ENCODE peak calls at places on chromosome 16, in nine cellular contexts. W is AG10803; M is aorta; K is effector memory CD4-positive, alpha-beta T cell; H is adrenal gland; O is cardiac fibroblast; Q is mucosa of descending colon; T is upper lobe of right lung; R is hepatocyte. C is an unnamed sample.

GRCh38 chr16:84608281-84608680 is 9.6 kb downstream of the COTL1 start:
- DNase-seq in W (no peak), M (no peak), K (peak), H (no peak), O (no peak), Q (no peak), T (no peak), R (no peak), C (no peak)

GRCh38 chr16:57278494-57278893 is 6.0 kb downstream of the PLLP start:
- DNase-seq in W (no peak), M (no peak), K (no peak), H (no peak), O (no peak), Q (no peak), T (no peak), R (no peak), C (peak)

GRCh38 chr16:49928176-49928892 is 72.4 kb upstream of the ZNF423 start:
- DNase-seq in W (no peak), M (no peak), K (no peak), H (no peak), O (no peak), Q (no peak), T (peak), R (no peak), C (no peak)

GRCh38 chr16:68520649-68521086 is 18.4 kb upstream of the ZFP90 start:
- DNase-seq in W (peak), M (peak), K (peak), H (peak), O (peak), Q (peak), T (peak), R (peak), C (peak)

GRCh38 chr16:56849690-56850680 is 15.0 kb upstream of the SLC12A3 start:
- DNase-seq in W (peak), M (no peak), K (no peak), H (no peak), O (no peak), Q (no peak), T (peak), R (no peak), C (no peak)

GRCh38 chr16:57976331-57976796 is 5.4 kb upstream of the CNGB1 start:
- DNase-seq in W (peak), M (peak), K (no peak), H (no peak), O (no peak), Q (no peak), T (no peak), R (no peak), C (no peak)

GRCh38 chr16:1428511-1428910 is 2.4 kb upstream of the PERCC1 start:
- DNase-seq in W (no peak), M (no peak), K (no peak), H (no peak), O (peak), Q (peak), T (peak), R (no peak), C (no peak)

GRCh38 chr16:648071-648785 is 937 bp upstream of the WDR90 start:
- DNase-seq in W (peak), M (no peak), K (no peak), H (no peak), O (peak), Q (peak), T (peak), R (peak), C (no peak)

GRCh38 chr16:85396879-85397871 is 215.9 kb upstream of the GSE1 start:
- DNase-seq in W (no peak), M (peak), K (no peak), H (peak), O (no peak), Q (peak), T (peak), R (peak), C (no peak)

GRCh38 chr16:68997564-68997963 is 107.9 kb upstream of the HAS3 start:
- DNase-seq in W (no peak), M (no peak), K (no peak), H (no peak), O (no peak), Q (no peak), T (no peak), R (no peak), C (no peak)

GRCh38 chr16:10386517-10387377 is 886 bp downstream of the ATF7IP2 start:
- DNase-seq in W (no peak), M (no peak), K (no peak), H (no peak), O (peak), Q (no peak), T (no peak), R (peak), C (no peak)

GRCh38 chr16:2498531-2499253 is 15.1 kb upstream of the ATP6V0C start:
- DNase-seq in W (no peak), M (no peak), K (no peak), H (no peak), O (no peak), Q (no peak), T (peak), R (no peak), C (no peak)

GRCh38 chr16:31141489-31142108 is 6.1 kb upstream of the PRSS8 start:
- DNase-seq in W (no peak), M (peak), K (no peak), H (peak), O (no peak), Q (peak), T (peak), R (peak), C (no peak)

GRCh38 chr16:57651344-57652333 is 16.5 kb upstream of the ADGRG3 start:
- DNase-seq in W (no peak), M (no peak), K (no peak), H (no peak), O (no peak), Q (no peak), T (no peak), R (no peak), C (no peak)

GRCh38 chr16:73396556-73396955 is 348.6 kb upstream of the ZFHX3 start:
- DNase-seq in W (no peak), M (no peak), K (no peak), H (no peak), O (no peak), Q (no peak), T (no peak), R (no peak), C (peak)

GRCh38 chr16:49466881-49467280 is 93.3 kb downstream of the C16orf78 start:
- DNase-seq in W (no peak), M (no peak), K (no peak), H (no peak), O (no peak), Q (no peak), T (no peak), R (no peak), C (peak)

GRCh38 chr16:75377971-75378386 is 55.3 kb downstream of the CFDP1 start:
- DNase-seq in W (peak), M (no peak), K (no peak), H (no peak), O (peak), Q (no peak), T (no peak), R (peak), C (no peak)

GRCh38 chr16:78444-79145 is 570 bp downstream of the MPG start:
- DNase-seq in W (peak), M (no peak), K (no peak), H (peak), O (peak), Q (no peak), T (no peak), R (peak), C (no peak)

GRCh38 chr16:71726491-71727319 is 2.2 kb upstream of the PHLPP2 start:
- DNase-seq in W (peak), M (no peak), K (no peak), H (no peak), O (no peak), Q (peak), T (no peak), R (no peak), C (no peak)

GRCh38 chr16:15973460-15973859 is 24.0 kb downstream of the ABCC1 start:
- DNase-seq in W (no peak), M (no peak), K (no peak), H (peak), O (no peak), Q (no peak), T (no peak), R (no peak), C (no peak)

GRCh38 chr16:66293207-66293735 is 73.2 kb upstream of the CDH5 start:
- DNase-seq in W (no peak), M (no peak), K (no peak), H (no peak), O (no peak), Q (no peak), T (no peak), R (no peak), C (peak)

GRCh38 chr16:17591655-17592405 is 121.1 kb upstream of the XYLT1 start:
- DNase-seq in W (no peak), M (no peak), K (peak), H (no peak), O (no peak), Q (peak), T (no peak), R (no peak), C (no peak)

GRCh38 chr16:14329727-14330363 is 258.7 kb downstream of the MRTFB start:
- DNase-seq in W (no peak), M (no peak), K (no peak), H (no peak), O (no peak), Q (no peak), T (no peak), R (no peak), C (no peak)

GRCh38 chr16:57539072-57539796 is 2.9 kb upstream of the CCDC102A start:
- DNase-seq in W (no peak), M (no peak), K (no peak), H (peak), O (peak), Q (no peak), T (no peak), R (no peak), C (peak)

GRCh38 chr16:77422196-77422784 is 12.5 kb downstream of the ADAMTS18 start:
- DNase-seq in W (no peak), M (no peak), K (no peak), H (no peak), O (no peak), Q (no peak), T (no peak), R (no peak), C (no peak)

GRCh38 chr16:82700541-82701240 is 73.9 kb downstream of the CDH13 start:
- DNase-seq in W (peak), M (no peak), K (no peak), H (no peak), O (peak), Q (no peak), T (no peak), R (no peak), C (no peak)

GRCh38 chr16:35525979-35526590 is 2066.7 kb downstream of the TP53TG3F start:
- DNase-seq in W (no peak), M (no peak), K (no peak), H (no peak), O (no peak), Q (no peak), T (no peak), R (no peak), C (no peak)

GRCh38 chr16:66399930-66400329 is 27.2 kb upstream of the BEAN1 start:
- DNase-seq in W (no peak), M (no peak), K (no peak), H (no peak), O (peak), Q (no peak), T (no peak), R (no peak), C (no peak)

GRCh38 chr16:75002474-75002873 is 3.6 kb downstream of the ZNRF1 start:
- DNase-seq in W (no peak), M (no peak), K (no peak), H (no peak), O (no peak), Q (no peak), T (no peak), R (no peak), C (no peak)

GRCh38 chr16:12964466-12964865 is 63.1 kb downstream of the SHISA9 start:
- DNase-seq in W (peak), M (no peak), K (no peak), H (no peak), O (no peak), Q (no peak), T (no peak), R (no peak), C (no peak)

GRCh38 chr16:22397459-22397858 is 23.0 kb upstream of the CDR2 start:
- DNase-seq in W (peak), M (no peak), K (no peak), H (no peak), O (peak), Q (no peak), T (no peak), R (peak), C (no peak)

GRCh38 chr16:53865492-53865863 is 161.5 kb downstream of the FTO start:
- DNase-seq in W (peak), M (no peak), K (no peak), H (no peak), O (peak), Q (no peak), T (no peak), R (no peak), C (no peak)

GRCh38 chr16:71230122-71230845 is at the start of gene HYDIN:
- DNase-seq in W (peak), M (peak), K (no peak), H (peak), O (peak), Q (peak), T (peak), R (peak), C (no peak)

GRCh38 chr16:83717308-83717707 is 90.5 kb upstream of the HSBP1 start:
- DNase-seq in W (no peak), M (no peak), K (no peak), H (no peak), O (no peak), Q (no peak), T (no peak), R (no peak), C (no peak)

GRCh38 chr16:88974080-88974479 is 2.9 kb downstream of the CBFA2T3 start:
- DNase-seq in W (no peak), M (no peak), K (no peak), H (no peak), O (no peak), Q (no peak), T (no peak), R (no peak), C (no peak)
- H3K4me3 ChIP-seq in W (no peak), M (no peak), K (no peak), H (no peak), O (no peak), Q (no peak), T (no peak), R (no peak), C (no peak)

GRCh38 chr16:23754594-23755483 is at the start of gene CHP2:
- DNase-seq in W (no peak), M (no peak), K (no peak), H (no peak), O (no peak), Q (peak), T (peak), R (peak), C (no peak)
- H3K4me3 ChIP-seq in W (no peak), M (no peak), K (no peak), H (no peak), O (no peak), Q (peak), T (peak), R (no peak), C (peak)

DNA sequence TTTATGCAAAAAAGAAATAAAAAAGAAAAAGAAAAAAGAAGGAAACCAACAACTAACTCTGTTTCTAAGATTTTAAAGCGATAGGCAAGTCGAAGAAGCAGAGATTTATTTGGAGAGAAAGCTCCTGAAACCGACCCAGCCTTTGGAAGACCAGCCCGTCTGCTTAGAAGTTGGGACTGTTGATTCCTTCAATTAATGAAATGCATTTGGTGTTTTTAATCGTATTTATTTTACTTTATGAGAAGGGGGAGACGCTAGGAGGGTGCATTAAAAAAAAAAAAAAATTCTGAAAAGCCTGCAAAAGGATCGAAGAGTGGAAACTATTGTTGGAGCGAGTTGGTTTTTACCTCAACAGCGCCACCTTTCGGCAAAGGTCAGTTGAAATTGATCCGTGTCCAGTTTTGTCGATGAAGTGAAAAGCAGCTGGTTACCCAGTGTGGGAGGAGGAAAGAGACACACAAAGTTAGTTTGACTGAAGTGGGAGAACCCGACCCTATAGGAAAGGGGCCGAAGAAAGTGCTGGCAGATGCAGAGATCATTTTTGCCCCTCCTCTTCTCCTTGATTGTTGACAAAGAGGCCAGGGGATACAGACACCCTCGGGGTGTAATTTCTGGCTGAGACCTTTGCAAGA is 1.6 kb upstream of the MAF start:
- DNase-seq in W (peak), M (peak), K (peak), H (peak), O (peak), Q (peak), T (peak), R (peak), C (peak)
- H3K4me3 ChIP-seq in W (peak), M (peak), K (peak), H (no peak), O (peak), Q (peak), T (peak), R (peak), C (peak)

DNA sequence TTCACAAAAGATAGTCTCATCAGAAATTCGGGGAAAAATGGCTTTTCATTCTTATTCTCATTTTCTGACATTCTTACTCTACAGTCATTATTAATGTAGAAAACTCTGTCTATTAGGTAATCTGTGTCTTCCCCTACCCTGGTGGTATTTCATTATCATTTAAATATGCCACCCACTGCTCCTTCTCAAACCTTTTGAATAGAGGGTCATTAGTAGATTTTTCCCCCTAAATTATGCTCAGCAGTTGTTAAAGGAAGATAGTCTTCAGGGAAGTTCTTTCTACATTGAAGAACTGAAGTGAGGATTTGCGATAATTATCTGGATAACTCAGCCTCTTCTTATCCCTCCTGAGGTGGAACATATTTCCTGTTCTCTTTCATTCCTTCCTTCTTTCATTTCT is 989.5 kb upstream of the RBFOX1 start:
- DNase-seq in W (no peak), M (no peak), K (no peak), H (no peak), O (no peak), Q (no peak), T (no peak), R (no peak), C (no peak)
- H3K4me3 ChIP-seq in W (no peak), M (no peak), K (no peak), H (no peak), O (no peak), Q (no peak), T (no peak), R (no peak), C (no peak)

GRCh38 chr16:4942481-4942880 is 5.5 kb upstream of the PPL start:
- DNase-seq in W (no peak), M (no peak), K (no peak), H (no peak), O (no peak), Q (no peak), T (peak), R (no peak), C (no peak)
- H3K4me3 ChIP-seq in W (no peak), M (no peak), K (no peak), H (no peak), O (no peak), Q (no peak), T (no peak), R (no peak), C (no peak)

GRCh38 chr16:86575095-86575685 is 3.2 kb upstream of the FOXL1 start:
- DNase-seq in W (no peak), M (no peak), K (no peak), H (no peak), O (no peak), Q (no peak), T (no peak), R (no peak), C (no peak)
- H3K4me3 ChIP-seq in W (peak), M (no peak), K (no peak), H (no peak), O (peak), Q (no peak), T (no peak), R (no peak), C (peak)